ENCODE peak calls at places on chromosomes 5 and 9, in seven cellular contexts. E is H54, V is ovary, J is GM12891, F is Peyer's patch, Q is right lobe of liver, R is body of pancreas. H is an unnamed sample.

GRCh38 chr5:18375637-18376036 is 741.4 kb downstream of the TAF11L14 start:
- DNase-seq in J (no peak), R (no peak), F (no peak), Q (no peak), V (no peak), E (no peak), H (no peak)

GRCh38 chr5:109740329-109740728 is 50.6 kb downstream of the MAN2A1 start:
- DNase-seq in J (no peak), R (no peak), V (no peak), E (no peak), F (no peak), Q (no peak), H (no peak)

GRCh38 chr5:113271015-113271414 is 163.8 kb downstream of the TSSK1B start:
- DNase-seq in E (no peak), Q (no peak), J (no peak), V (no peak), F (no peak), R (no peak), H (no peak)

GRCh38 chr5:121741156-121741555 is 110.5 kb upstream of the FTMT start:
- DNase-seq in Q (no peak), V (no peak), R (no peak), E (no peak), J (no peak), F (no peak), H (no peak)

GRCh38 chr5:420632-421286 is 22.2 kb upstream of the EXOC3 start:
- DNase-seq in F (peak; percentile 46), R (no peak), E (no peak), J (no peak), V (no peak), Q (no peak), H (no peak)

GRCh38 chr5:53783624-53784228 is 223.3 kb downstream of the NDUFS4 start:
- DNase-seq in V (no peak), F (no peak), E (no peak), J (no peak), Q (no peak), R (no peak), H (no peak)

GRCh38 chr5:132827943-132828673 is 2.3 kb downstream of the SHROOM1 start:
- DNase-seq in V (no peak), J (no peak), F (no peak), Q (no peak), R (no peak), E (no peak), H (no peak)

GRCh38 chr9:6931913-6932312 is 174.1 kb downstream of the KDM4C start:
- DNase-seq in J (no peak), F (no peak), V (no peak), E (peak; percentile 33), Q (no peak), R (no peak), H (peak; percentile 95)

GRCh38 chr5:69491838-69492390 is 676 bp upstream of the OCLN start:
- DNase-seq in E (no peak), F (no peak), Q (no peak), V (no peak), R (no peak), J (no peak), H (no peak)

GRCh38 chr5:69493235-69493925 is 790 bp downstream of the OCLN start:
- DNase-seq in V (no peak), E (no peak), Q (peak; percentile 81), F (peak; percentile 73), J (peak; percentile 63), R (peak; percentile 61), H (peak; percentile 51)

GRCh38 chr5:69494481-69494880 is 1.9 kb downstream of the OCLN start:
- DNase-seq in J (no peak), E (no peak), V (no peak), F (no peak), R (no peak), Q (no peak), H (no peak)

GRCh38 chr5:69491027-69491426 is 1.6 kb upstream of the OCLN start:
- DNase-seq in F (no peak), Q (no peak), E (no peak), R (no peak), V (no peak), J (no peak), H (no peak)

DNA sequence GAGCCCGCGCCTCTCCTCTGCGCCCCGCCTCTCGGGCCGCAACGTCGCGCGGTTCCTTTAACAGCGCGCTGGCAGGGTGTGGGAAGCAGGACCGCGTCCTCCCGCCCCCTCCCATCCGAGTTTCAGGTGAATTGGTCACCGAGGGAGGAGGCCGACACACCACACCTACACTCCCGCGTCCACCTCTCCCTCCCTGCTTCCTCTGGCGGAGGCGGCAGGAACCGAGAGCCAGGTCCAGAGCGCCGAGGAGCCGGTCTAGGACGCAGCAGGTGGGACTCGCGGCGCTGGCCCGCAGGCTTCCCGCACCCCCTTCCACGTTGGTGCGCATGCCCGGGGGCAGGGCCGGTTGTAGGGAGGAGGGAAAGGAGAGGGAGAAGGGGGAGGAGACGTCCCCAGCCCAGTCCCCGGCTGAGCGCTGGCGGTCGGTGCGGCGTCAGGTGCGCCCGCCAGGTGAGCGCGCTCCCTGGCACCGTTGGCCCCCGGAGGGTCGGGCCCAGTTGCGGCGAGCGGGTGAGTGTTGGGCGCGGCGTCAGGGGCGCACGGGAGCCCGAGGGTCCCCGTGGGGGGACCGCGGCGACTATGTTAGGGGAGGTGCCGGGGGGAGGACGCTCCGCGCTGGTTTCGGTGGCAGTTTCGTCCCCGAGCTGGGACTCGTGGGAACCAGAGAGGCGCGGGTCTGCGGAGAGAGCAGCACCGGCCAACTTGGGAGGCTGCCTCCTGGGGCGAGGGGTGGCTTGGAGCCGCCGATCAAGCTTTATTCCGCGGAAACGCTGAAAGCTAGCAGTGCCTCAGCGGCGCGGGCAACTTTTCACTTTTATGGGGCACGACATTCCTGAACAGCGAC is at the start of gene OCLN:
- DNase-seq in J (peak; percentile 74), Q (peak; percentile 89), R (peak; percentile 90), E (peak; percentile 69), V (no peak), F (peak; percentile 92), H (peak; percentile 23)
- TF ChIP-seq POLR2A in J (no peak), Q (peak; percentile 92), R (peak; percentile 98), E (no peak), V (no peak), F (peak; percentile 93), H (no peak)

GRCh38 chr5:24068507-24068906 is 561.1 kb downstream of the PRDM9 start:
- DNase-seq in R (no peak), J (no peak), V (no peak), Q (no peak), E (no peak), F (no peak), H (no peak)
- TF ChIP-seq POLR2A in R (no peak), J (no peak), V (no peak), Q (no peak), E (no peak), F (no peak), H (no peak)

GRCh38 chr5:122847687-122848081 is 2.3 kb downstream of the SNX24 start:
- DNase-seq in R (no peak), V (no peak), E (no peak), Q (no peak), F (no peak), J (no peak), H (no peak)

GRCh38 chr5:122844136-122844915 is 1.1 kb upstream of the SNX24 start:
- DNase-seq in R (peak; percentile 58), F (no peak), Q (no peak), V (no peak), J (no peak), E (no peak), H (peak; percentile 56)

GRCh38 chr5:122844916-122845252 is 529 bp upstream of the SNX24 start:
- DNase-seq in J (peak; percentile 19), F (peak; percentile 48), R (no peak), V (no peak), E (no peak), Q (no peak), H (no peak)

GRCh38 chr5:122846051-122846567 is 696 bp downstream of the SNX24 start:
- DNase-seq in V (no peak), R (peak; percentile 5), F (no peak), E (peak; percentile 48), Q (no peak), J (no peak), H (peak; percentile 31)

DNA sequence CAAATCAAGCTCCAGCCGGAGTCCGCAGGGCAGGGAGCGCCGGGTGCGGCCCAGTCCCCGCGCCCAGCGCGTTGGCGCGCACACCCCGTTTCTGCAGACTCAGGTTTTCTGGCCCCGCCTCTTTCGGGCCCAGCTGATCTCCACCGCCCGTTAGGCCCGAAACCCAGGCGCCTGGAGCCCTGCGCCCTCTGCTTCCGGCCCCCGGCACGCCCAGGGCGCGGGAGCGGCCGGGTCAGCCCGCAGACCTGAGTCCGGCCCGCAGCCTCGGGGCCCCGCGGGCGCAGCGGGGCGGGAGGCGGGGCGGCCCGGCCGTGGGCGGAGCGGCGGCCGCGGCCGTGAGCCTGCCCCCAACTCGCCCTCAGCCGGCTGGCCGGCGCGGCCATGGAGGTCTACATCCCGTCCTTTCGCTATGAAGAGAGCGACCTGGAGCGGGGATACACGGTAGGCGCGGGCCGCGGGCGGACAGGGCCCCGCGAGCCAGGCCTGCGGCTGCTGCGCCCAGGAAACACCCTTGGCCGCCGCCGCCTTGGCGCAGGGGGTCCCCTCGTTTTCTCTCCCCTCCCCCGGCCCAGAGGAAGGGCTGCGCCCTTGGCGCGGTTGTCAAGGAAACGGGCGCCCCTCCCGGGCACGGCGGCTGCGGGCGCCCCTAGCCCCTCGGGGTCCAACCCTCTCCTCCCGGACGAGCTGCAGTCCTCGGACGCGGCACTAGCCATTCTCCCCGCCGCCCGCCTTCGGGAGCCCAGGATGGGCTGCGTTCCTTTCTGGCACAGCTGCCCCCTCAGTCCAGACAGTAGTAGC is at the start of gene SNX24:
- DNase-seq in E (peak; percentile 73), Q (peak; percentile 92), J (peak; percentile 77), F (peak; percentile 95), V (peak; percentile 80), R (peak; percentile 87), H (peak; percentile 94)
- TF ChIP-seq POLR2A in E (peak; percentile 79), Q (peak; percentile 77), J (no peak), F (peak; percentile 56), V (peak; percentile 23), R (peak; percentile 70), H (peak; percentile 55)

GRCh38 chr9:105696219-105696793 is 2.0 kb downstream of the TMEM38B start:
- DNase-seq in J (no peak), Q (no peak), R (no peak), E (no peak), V (no peak), F (no peak), H (no peak)

GRCh38 chr9:105693435-105694275 is 686 bp upstream of the TMEM38B start:
- DNase-seq in R (no peak), F (no peak), J (no peak), Q (no peak), E (no peak), V (no peak), H (no peak)

GRCh38 chr9:105697871-105698270 is 3.5 kb downstream of the TMEM38B start:
- DNase-seq in J (no peak), Q (no peak), V (no peak), F (no peak), E (no peak), R (no peak), H (no peak)

GRCh38 chr9:105694320-105694847 is at the start of gene TMEM38B:
- DNase-seq in E (peak; percentile 97), F (peak; percentile 88), Q (peak; percentile 79), R (peak; percentile 81), V (peak; percentile 83), J (peak; percentile 82), H (peak; percentile 92)

DNA sequence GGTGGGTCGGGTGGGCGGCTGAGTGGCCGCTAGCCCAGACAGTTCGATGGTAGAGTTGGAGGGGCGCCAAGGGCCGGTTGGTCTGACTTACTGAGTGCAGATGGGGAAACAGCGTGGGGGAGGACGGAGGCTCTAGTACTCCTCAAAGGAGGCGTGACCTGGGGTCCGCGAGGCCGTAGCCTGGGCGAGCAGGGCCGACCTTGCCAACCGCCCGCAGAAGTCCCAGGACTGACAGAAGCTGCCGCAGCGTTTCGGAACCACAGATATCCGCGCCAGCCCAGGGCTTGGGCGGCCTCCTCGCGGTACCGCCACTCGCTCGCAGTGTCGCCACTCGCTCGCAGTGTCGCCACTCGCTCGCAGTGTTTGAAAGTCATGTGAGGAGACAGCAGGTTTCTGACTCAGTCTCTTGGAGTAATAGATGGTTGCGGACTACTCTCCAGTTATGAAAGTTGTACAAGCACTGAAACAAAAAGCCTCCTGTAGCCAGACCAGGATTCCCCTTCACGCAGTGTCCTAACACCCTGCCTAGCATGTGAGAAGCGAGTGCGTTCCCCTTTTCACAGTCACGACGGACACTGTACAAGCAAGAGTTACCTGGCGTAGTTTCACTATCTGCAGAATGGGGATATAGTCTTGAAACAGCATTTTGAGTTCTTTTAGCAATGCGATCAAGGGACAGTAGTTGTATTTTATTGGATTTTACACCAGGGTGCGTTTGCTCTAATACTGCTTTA is 674 bp downstream of the TMEM38B start:
- DNase-seq in R (peak; percentile 68), F (peak; percentile 76), E (peak; percentile 76), Q (peak; percentile 80), J (peak; percentile 28), V (peak; percentile 65), H (peak; percentile 79)
- TF ChIP-seq POLR2A in R (peak; percentile 32), F (peak; percentile 42), E (no peak), Q (no peak), J (no peak), V (peak; percentile 33), H (no peak)